ENCODE peak calls at places on chromosome 6, in seven cellular contexts. V is D721Med, Y is COR-L47, F is fibroblast of pulmonary artery, Q is fibroblast of gingiva, C is HEK293T, T is SW 1271. G is an unnamed sample.

GRCh38 chr6:158869010-158869603 is 49.9 kb upstream of the EZR start:
- DNase-seq in Q (peak), T (no peak), V (no peak), Y (no peak), C (no peak), F (no peak), G (no peak)

GRCh38 chr6:137351890-137352289 is 132.7 kb upstream of the IFNGR1 start:
- DNase-seq in Y (no peak), Q (no peak), T (no peak), C (no peak), V (no peak), F (no peak), G (no peak)

GRCh38 chr6:11865926-11866325 is 87.3 kb upstream of the ADTRP start:
- DNase-seq in C (no peak), F (no peak), T (no peak), V (no peak), Q (no peak), Y (no peak), G (no peak)

GRCh38 chr6:127886603-127887002 is 14.3 kb downstream of the THEMIS start:
- DNase-seq in T (no peak), F (no peak), V (no peak), C (no peak), Q (no peak), Y (no peak), G (no peak)

GRCh38 chr6:124056884-124057283 is 253.2 kb downstream of the NKAIN2 start:
- DNase-seq in T (no peak), C (no peak), V (no peak), F (no peak), Y (peak), Q (no peak), G (no peak)

GRCh38 chr6:2899596-2899995 is 3.5 kb downstream of the SERPINB9 start:
- DNase-seq in F (no peak), V (no peak), T (no peak), Q (no peak), Y (no peak), C (no peak), G (no peak)

GRCh38 chr6:52981215-52981910 is 13.7 kb downstream of the GSTA4 start:
- DNase-seq in F (no peak), Q (no peak), C (no peak), T (no peak), V (no peak), Y (no peak), G (no peak)

GRCh38 chr6:30163918-30164654 is 740 bp downstream of the TRIM15 start:
- DNase-seq in F (no peak), Q (no peak), C (no peak), Y (no peak), V (no peak), T (no peak), G (no peak)

GRCh38 chr6:28769626-28770402 is 154.0 kb downstream of the TRIM27 start:
- DNase-seq in V (no peak), Q (peak), F (peak), C (no peak), Y (no peak), T (peak), G (no peak)

GRCh38 chr6:150079604-150080003 is 10.7 kb upstream of the ULBP3 start:
- DNase-seq in C (no peak), Q (no peak), Y (no peak), V (no peak), F (no peak), T (no peak), G (no peak)

GRCh38 chr6:17714879-17715860 is 8.4 kb upstream of the NUP153 start:
- DNase-seq in T (peak), Q (peak), C (peak), Y (no peak), F (peak), V (no peak), G (no peak)

GRCh38 chr6:140909156-140909555 is 1223.6 kb upstream of the GJE1 start:
- DNase-seq in T (no peak), C (no peak), F (peak), Q (peak), V (no peak), Y (no peak), G (no peak)

GRCh38 chr6:168527451-168528210 is 86.6 kb downstream of the SMOC2 start:
- DNase-seq in F (peak), T (no peak), V (no peak), C (no peak), Q (no peak), Y (no peak), G (no peak)

GRCh38 chr6:138537090-138537489 is 37.8 kb upstream of the NHSL1 start:
- DNase-seq in C (no peak), V (no peak), Q (peak), F (peak), Y (no peak), T (no peak), G (no peak)

GRCh38 chr6:28433119-28433518 is 10.2 kb downstream of the ZSCAN23 start:
- DNase-seq in T (no peak), C (no peak), Q (no peak), V (no peak), Y (no peak), F (no peak), G (no peak)

GRCh38 chr6:132364249-132364648 is 37.0 kb downstream of the MOXD1 start:
- DNase-seq in Y (no peak), V (no peak), T (no peak), C (no peak), Q (no peak), F (peak), G (no peak)

GRCh38 chr6:157265630-157266029 is 57.7 kb downstream of the TMEM242 start:
- DNase-seq in F (no peak), Y (peak), Q (no peak), V (no peak), T (no peak), C (no peak), G (no peak)

GRCh38 chr6:95087394-95088097 is 489.8 kb upstream of the MANEA start:
- DNase-seq in V (no peak), Q (no peak), C (peak), Y (peak), F (peak), T (no peak), G (no peak)